ENCODE peak calls at places on chromosomes 5 and 9, in five cellular contexts. Q is fibroblast of lung; D is heart left ventricle; B is SJCRH30; V is CD8-positive, alpha-beta memory T cell. J is an unnamed sample. For H3K4me1 and H3K9me3, the result is how much of the 10 kb centered on the place peaks cover.

GRCh38 chr5:61731946-61732314 is 399.9 kb downstream of the ZSWIM6 start:
- DNase-seq in Q (no peak), D (no peak), B (no peak), V (no peak), J (no peak)

GRCh38 chr9:136738960-136739359 is 3.8 kb downstream of the LCN10 start:
- DNase-seq in Q (no peak), D (no peak), B (no peak), V (no peak), J (no peak)

GRCh38 chr9:89813482-89813881 is 208.7 kb downstream of the GADD45G start:
- DNase-seq in Q (no peak), D (no peak), B (no peak), V (no peak), J (no peak)

GRCh38 chr9:37209431-37210386 is 89.3 kb downstream of the ZCCHC7 start:
- DNase-seq in Q (no peak), D (no peak), B (no peak), V (no peak), J (no peak)

GRCh38 chr5:135236951-135237791 is 161.9 kb downstream of the MACROH2A1 start:
- DNase-seq in Q (no peak), D (no peak), B (peak), V (no peak), J (peak)

GRCh38 chr5:64603676-64604075 is 86.6 kb upstream of the SHISAL2B start:
- DNase-seq in Q (peak), D (no peak), B (no peak), V (no peak), J (no peak)

GRCh38 chr5:72179816-72180440 is 72.7 kb downstream of the MAP1B start:
- DNase-seq in Q (peak), D (no peak), B (no peak), V (no peak), J (no peak)

GRCh38 chr9:89759563-89759962 is 154.8 kb downstream of the GADD45G start:
- DNase-seq in Q (no peak), D (no peak), B (peak), V (no peak), J (no peak)

GRCh38 chr9:35962126-35962906 is 4.4 kb upstream of the OR2S2 start:
- DNase-seq in Q (peak), D (peak), B (peak), V (no peak), J (peak)

GRCh38 chr9:132008184-132008781 is 71.4 kb downstream of the MED27 start:
- DNase-seq in Q (peak), D (no peak), B (no peak), V (no peak), J (peak)

GRCh38 chr5:64594601-64595518 is 89.0 kb downstream of the RGS7BP start:
- DNase-seq in Q (no peak), D (no peak), B (peak), V (no peak), J (no peak)

GRCh38 chr9:123135458-123135857 is 102.0 kb downstream of the GPR21 start:
- DNase-seq in Q (no peak), D (no peak), B (no peak), V (no peak), J (no peak)

GRCh38 chr9:87950765-87951488 is 23.4 kb downstream of the CDK20 start:
- DNase-seq in Q (peak), D (no peak), B (peak), V (no peak), J (peak)

GRCh38 chr9:82880353-82880752 is 182.6 kb downstream of the RASEF start:
- DNase-seq in Q (no peak), D (no peak), B (no peak), V (no peak), J (no peak)

GRCh38 chr5:108101105-108101504 is 280.8 kb downstream of the FBXL17 start:
- DNase-seq in Q (peak), D (no peak), B (no peak), V (no peak), J (no peak)

GRCh38 chr5:66615894-66616293 is 19.7 kb downstream of the MAST4 start:
- DNase-seq in Q (no peak), D (no peak), B (no peak), V (no peak), J (no peak)

GRCh38 chr9:76200315-76200714 is 193.9 kb downstream of the RFK start:
- DNase-seq in Q (peak), D (no peak), B (no peak), V (no peak), J (no peak)

GRCh38 chr5:75089662-75090061 is 37.3 kb upstream of the GCNT4 start:
- DNase-seq in Q (no peak), D (no peak), B (no peak), V (no peak), J (no peak)

GRCh38 chr5:171437286-171437821 is 17.9 kb downstream of the FGF18 start:
- DNase-seq in Q (no peak), D (peak), B (peak), V (no peak), J (no peak)

GRCh38 chr9:94952553-94953373 is 226.3 kb downstream of the AOPEP start:
- DNase-seq in Q (peak), D (no peak), B (no peak), V (no peak), J (no peak)

GRCh38 chr9:4126996-4127395 is 172.9 kb downstream of the GLIS3 start:
- DNase-seq in Q (peak), D (no peak), B (no peak), V (no peak), J (no peak)

GRCh38 chr5:179827684-179828083 is 7.0 kb downstream of the SQSTM1 start:
- DNase-seq in Q (peak), D (peak), B (no peak), V (peak), J (no peak)

GRCh38 chr9:71285191-71285656 is 163.8 kb upstream of the TRPM3 start:
- DNase-seq in Q (peak), D (no peak), B (peak), V (peak), J (peak)

GRCh38 chr5:58094031-58094430 is 365.9 kb downstream of the PLK2 start:
- DNase-seq in Q (no peak), D (no peak), B (no peak), V (no peak), J (no peak)

GRCh38 chr9:116632990-116633441 is 54.1 kb upstream of the TRIM32 start:
- DNase-seq in Q (peak), D (no peak), B (no peak), V (no peak), J (no peak)

GRCh38 chr5:151696470-151697061 is 9.9 kb upstream of the SPARC start:
- DNase-seq in Q (peak), D (peak), B (peak), V (no peak), J (peak)

GRCh38 chr9:108746864-108747263 is 108.9 kb downstream of the ACTL7B start:
- DNase-seq in Q (peak), D (no peak), B (no peak), V (no peak), J (no peak)

GRCh38 chr9:95508968-95509850 is 7.6 kb downstream of the PTCH1 start:
- DNase-seq in Q (peak), D (peak), B (peak), V (peak), J (peak)

GRCh38 chr9:137058651-137059234 is 4.9 kb upstream of the ENTPD2 start:
- DNase-seq in Q (no peak), D (no peak), B (peak), V (no peak), J (no peak)

GRCh38 chr5:31854181-31854624 is 215.3 kb downstream of the PDZD2 start:
- DNase-seq in Q (peak), D (no peak), B (no peak), V (no peak), J (no peak)

GRCh38 chr5:149459891-149460290 is 80.8 kb upstream of the IL17B start:
- DNase-seq in Q (no peak), D (peak), B (no peak), V (no peak), J (no peak)

GRCh38 chr5:151086905-151087360 is 6.1 kb upstream of the TNIP1 start:
- DNase-seq in Q (no peak), D (no peak), B (peak), V (peak), J (peak)

GRCh38 chr5:139636207-139636792 is 11.8 kb upstream of the CXXC5 start:
- DNase-seq in Q (no peak), D (no peak), B (no peak), V (peak), J (peak)

GRCh38 chr9:97556036-97556720 is 54.7 kb downstream of the TMOD1 start:
- DNase-seq in Q (no peak), D (no peak), B (no peak), V (no peak), J (no peak)

GRCh38 chr9:97555164-97555563 is 53.7 kb downstream of the TMOD1 start:
- DNase-seq in Q (peak), D (no peak), B (peak), V (no peak), J (no peak)

GRCh38 chr9:97553841-97554240 is 52.4 kb downstream of the TMOD1 start:
- DNase-seq in Q (no peak), D (no peak), B (no peak), V (no peak), J (no peak)

GRCh38 chr9:97553141-97553540 is 51.7 kb downstream of the TMOD1 start:
- DNase-seq in Q (no peak), D (no peak), B (no peak), V (no peak), J (no peak)

DNA sequence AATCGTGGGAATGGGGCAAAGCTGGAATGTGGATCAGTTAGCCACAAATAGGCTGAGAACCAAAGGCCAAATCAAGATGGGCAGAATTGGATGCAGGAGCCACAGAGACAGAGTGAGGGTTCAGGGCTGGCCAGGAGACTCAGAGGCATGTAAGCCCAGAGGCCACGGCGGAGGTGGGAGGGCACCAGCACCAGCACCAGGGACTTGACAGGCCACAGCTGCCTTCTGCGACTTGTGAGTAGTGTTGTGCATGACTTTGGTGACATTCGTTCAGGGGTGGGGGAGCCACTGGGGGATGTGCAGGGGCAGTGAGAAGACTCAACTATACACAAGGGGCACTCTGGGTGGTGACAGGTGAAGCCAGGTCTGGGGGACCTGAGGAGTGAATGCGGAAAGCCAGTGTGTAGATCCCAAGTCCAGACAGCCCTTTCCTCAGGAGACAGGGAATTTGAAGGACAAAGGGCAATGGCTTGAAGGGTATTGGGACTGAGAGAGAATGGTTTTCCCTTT is 53.2 kb downstream of the TMOD1 start:
- DNase-seq in Q (no peak), D (no peak), B (no peak), V (no peak), J (no peak)
- H3K27ac ChIP-seq in Q (no peak), D (peak), B (no peak), V (no peak), J (no peak)

GRCh38 chr9:125646222-125647100 is 60.5 kb downstream of the MAPKAP1 start:
- DNase-seq in Q (peak), D (no peak), B (no peak), V (no peak), J (no peak)
- H3K4me1 ChIP-seq in Q (under half), D (under half), B (under half), V (under half), J (under half)

GRCh38 chr5:2685651-2686050 is 65.8 kb downstream of the IRX2 start:
- DNase-seq in Q (peak), D (no peak), B (no peak), V (no peak), J (no peak)

GRCh38 chr5:2687746-2688145 is 63.7 kb downstream of the IRX2 start:
- DNase-seq in Q (no peak), D (no peak), B (no peak), V (no peak), J (no peak)

GRCh38 chr5:2684606-2685005 is 66.9 kb downstream of the IRX2 start:
- DNase-seq in Q (no peak), D (no peak), B (no peak), V (no peak), J (no peak)

GRCh38 chr5:2686725-2687124 is 64.8 kb downstream of the IRX2 start:
- DNase-seq in Q (peak), D (no peak), B (no peak), V (no peak), J (no peak)

DNA sequence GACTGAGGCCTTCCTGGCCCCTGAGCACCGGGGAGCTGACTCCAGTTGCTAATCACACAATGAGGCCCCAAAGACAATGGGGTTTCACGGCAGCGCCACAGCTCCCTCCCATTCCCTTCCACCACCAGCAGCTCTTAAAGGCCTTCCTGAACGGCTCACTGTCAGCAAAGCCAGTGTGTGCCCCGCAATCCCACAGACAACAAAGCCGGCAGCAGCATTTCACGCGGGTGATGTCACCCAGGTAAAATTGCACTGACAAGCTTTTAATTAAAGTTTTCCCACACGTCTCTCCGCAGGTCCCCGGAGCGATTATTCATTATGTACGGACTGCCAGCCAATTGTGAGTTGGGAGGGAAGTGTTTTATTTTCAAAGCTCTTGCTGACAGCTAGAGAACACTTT is 65.2 kb downstream of the IRX2 start:
- DNase-seq in Q (peak), D (no peak), B (no peak), V (no peak), J (no peak)
- H3K9me3 ChIP-seq in Q (under half), D (under half), B (under half), V (under half), J (under half)

DNA sequence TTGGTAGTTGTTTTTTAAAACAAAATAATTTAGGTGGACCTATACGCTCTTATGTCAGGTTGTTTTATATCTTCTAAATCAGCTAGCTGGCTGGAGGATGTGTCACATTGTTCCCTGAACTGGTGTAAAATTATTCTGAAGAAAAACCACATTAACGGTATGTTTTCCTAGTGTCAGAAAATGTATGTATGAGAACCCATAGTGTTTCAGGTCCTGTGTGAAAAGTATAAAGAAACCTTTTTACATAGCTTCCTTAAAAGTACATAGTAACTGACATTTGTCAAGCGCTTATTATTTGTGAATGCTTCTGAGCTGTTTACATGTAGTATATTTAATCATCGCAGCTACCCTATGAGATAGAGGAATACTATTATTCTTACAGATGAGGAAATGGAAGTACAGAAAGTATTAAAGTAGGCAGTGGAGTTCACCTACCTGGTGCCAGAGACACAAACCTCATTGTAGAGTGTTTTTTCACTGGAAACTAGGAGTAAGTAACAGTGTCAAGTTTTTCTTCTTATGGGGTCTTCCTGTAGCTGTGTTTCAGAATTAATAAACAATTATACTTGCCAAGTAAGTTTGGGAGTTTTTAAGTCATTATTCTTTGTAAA is 10.4 kb upstream of the FAM120AOS start:
- DNase-seq in Q (no peak), D (no peak), B (no peak), V (no peak), J (no peak)
- H3K27ac ChIP-seq in Q (no peak), D (no peak), B (no peak), V (no peak), J (no peak)

GRCh38 chr5:113266227-113266912 is 168.4 kb downstream of the TSSK1B start:
- DNase-seq in Q (no peak), D (no peak), B (no peak), V (no peak), J (no peak)
- H3K4me1 ChIP-seq in Q (under half), D (under half), B (under half), V (under half), J (under half)

GRCh38 chr9:135267410-135267809 is 179.9 kb downstream of the OLFM1 start:
- DNase-seq in Q (no peak), D (no peak), B (no peak), V (no peak), J (no peak)

GRCh38 chr9:135269912-135270630 is 182.6 kb downstream of the OLFM1 start:
- DNase-seq in Q (no peak), D (no peak), B (no peak), V (no peak), J (no peak)

GRCh38 chr9:135272608-135273007 is 185.1 kb downstream of the OLFM1 start:
- DNase-seq in Q (no peak), D (no peak), B (no peak), V (no peak), J (no peak)

GRCh38 chr9:135265931-135266330 is 178.5 kb downstream of the OLFM1 start:
- DNase-seq in Q (no peak), D (no peak), B (no peak), V (no peak), J (no peak)

GRCh38 chr9:135268981-135269380 is 181.5 kb downstream of the OLFM1 start:
- DNase-seq in Q (no peak), D (no peak), B (no peak), V (no peak), J (no peak)
- H3K9me3 ChIP-seq in Q (under half), D (under half), B (under half), V (under half), J (under half)

DNA sequence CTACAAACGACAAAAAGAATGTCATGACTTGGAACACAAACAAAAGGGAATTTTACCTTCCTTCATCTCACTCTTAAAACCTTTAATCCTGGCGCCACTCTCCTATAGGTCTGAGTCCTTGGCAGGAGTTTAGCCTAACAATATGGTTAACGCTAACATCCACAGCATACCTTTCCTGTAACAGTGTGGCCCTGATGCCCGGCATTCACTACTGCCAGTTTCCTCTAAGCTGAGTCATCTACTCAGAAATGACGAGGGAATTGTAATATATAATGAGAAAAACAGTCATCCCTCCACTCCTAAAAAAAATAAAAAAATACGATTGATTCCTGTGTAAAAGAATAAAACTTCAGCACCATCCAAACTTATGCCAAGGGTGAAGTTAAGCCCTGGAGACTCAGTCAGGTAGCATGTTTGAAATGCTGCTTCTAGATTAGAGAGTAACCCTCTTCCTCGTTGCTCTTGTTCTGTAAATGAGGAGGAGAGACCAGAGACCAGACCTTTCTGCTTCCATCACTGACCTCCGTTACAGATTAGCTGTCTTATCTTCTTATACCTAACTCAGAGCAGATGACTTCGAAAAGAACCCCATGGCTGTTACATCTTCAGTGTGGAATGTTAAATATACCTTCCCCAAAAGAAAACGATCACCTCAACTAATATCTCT is 37.4 kb downstream of the CCDC125 start:
- DNase-seq in Q (peak), D (no peak), B (no peak), V (no peak), J (peak)
- H3K27ac ChIP-seq in Q (no peak), D (no peak), B (no peak), V (no peak), J (peak)

DNA sequence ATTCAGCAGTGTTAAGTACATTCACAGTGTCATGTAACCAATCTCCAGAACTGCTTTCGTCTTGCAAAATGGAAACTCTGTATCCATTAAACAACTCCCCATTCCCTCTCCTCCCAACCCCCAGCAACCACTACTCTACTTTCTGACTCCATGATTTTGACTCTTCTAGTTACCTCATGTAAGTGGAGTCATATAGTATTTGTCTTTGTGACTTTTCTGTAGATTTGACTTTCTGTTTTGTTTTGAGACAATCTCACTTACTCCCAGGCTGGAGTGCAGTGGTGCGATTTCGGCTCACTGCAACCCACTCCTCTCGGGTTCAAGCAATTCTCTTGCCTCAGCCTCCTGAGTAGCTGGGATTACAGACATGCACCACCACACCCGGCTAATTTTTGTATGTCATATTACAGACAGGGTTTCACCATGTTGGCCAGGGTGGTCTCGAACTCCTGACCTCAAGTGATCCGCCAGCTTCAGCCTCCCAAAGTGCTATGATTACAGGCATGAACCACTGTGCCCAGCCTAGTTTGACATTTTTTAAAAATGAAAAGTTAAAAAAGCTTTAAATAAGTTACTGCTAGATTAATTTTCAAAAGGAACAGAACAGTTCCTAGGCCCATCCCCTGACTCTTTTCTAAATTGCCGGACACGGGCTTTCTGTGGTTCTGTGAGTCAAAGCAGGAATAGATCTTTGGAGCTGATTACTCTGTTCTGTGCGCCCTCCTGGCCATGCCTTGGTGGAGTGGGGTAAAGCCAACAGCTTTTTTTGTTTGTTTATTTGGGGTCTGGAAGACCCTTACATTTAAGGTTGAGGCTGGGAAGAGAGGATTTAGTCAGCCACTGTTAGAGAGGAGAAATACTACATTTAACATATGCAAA is 59.3 kb downstream of the RALGPS1 start:
- DNase-seq in Q (no peak), D (no peak), B (no peak), V (no peak), J (no peak)
- H3K4me1 ChIP-seq in Q (under half), D (under half), B (under half), V (under half), J (under half)